ENCODE peak calls at places on chromosomes 11 and 22, in six cellular contexts. N is IMR-90, Y is tibial nerve, A is kidney, S is A549, W is uterus. V is an unnamed sample.

GRCh38 chr11:35951659-35952058 is 7.8 kb downstream of the LDLRAD3 start:
- DNase-seq in Y (no peak), S (no peak), A (no peak), N (no peak), W (peak; percentile 52), V (no peak)

GRCh38 chr11:45936655-45937054 is 14.2 kb downstream of the LARGE2 start:
- DNase-seq in W (no peak), S (no peak), Y (no peak), N (no peak), A (no peak), V (no peak)

GRCh38 chr11:68835328-68835727 is 6.4 kb downstream of the CPT1A start:
- DNase-seq in S (no peak), W (no peak), Y (no peak), A (no peak), N (no peak), V (no peak)

GRCh38 chr11:47185305-47186075 is 744 bp downstream of the PACSIN3 start:
- DNase-seq in Y (peak; percentile 24), S (no peak), N (peak; percentile 37), W (peak; percentile 70), A (peak; percentile 84), V (no peak)

GRCh38 chr11:121563003-121563402 is 110.2 kb upstream of the SORL1-AS1 start:
- DNase-seq in W (no peak), A (no peak), S (no peak), Y (no peak), N (no peak), V (no peak)

GRCh38 chr11:107844041-107844440 is 14.5 kb downstream of the SLC35F2 start:
- DNase-seq in Y (no peak), A (no peak), W (no peak), S (no peak), N (peak; percentile 52), V (no peak)

GRCh38 chr11:69356703-69357457 is 62.9 kb downstream of the MYEOV start:
- DNase-seq in S (no peak), Y (no peak), N (no peak), W (no peak), A (no peak), V (no peak)

GRCh38 chr11:69915151-69915500 is 95.9 kb upstream of the FGF3 start:
- DNase-seq in S (no peak), N (peak; percentile 62), W (no peak), A (no peak), Y (no peak), V (no peak)

GRCh38 chr11:69841859-69842698 is 22.9 kb upstream of the FGF3 start:
- DNase-seq in N (peak; percentile 13), W (no peak), S (no peak), Y (no peak), A (peak; percentile 31), V (no peak)

GRCh38 chr11:100151944-100152343 is 535.1 kb upstream of the ARHGAP42 start:
- DNase-seq in A (peak; percentile 82), N (no peak), Y (no peak), S (no peak), W (no peak), V (no peak)

GRCh38 chr11:10838083-10838482 is 19.8 kb downstream of the ZBED5 start:
- DNase-seq in N (no peak), S (no peak), A (no peak), W (no peak), Y (no peak), V (no peak)

GRCh38 chr11:118105657-118106305 is 19.0 kb upstream of the SMIM35 start:
- DNase-seq in N (no peak), S (no peak), Y (no peak), A (no peak), W (no peak), V (no peak)

GRCh38 chr11:60165538-60165937 is 17.3 kb downstream of the MS4A6A start:
- DNase-seq in N (no peak), W (no peak), Y (no peak), A (no peak), S (no peak), V (no peak)

GRCh38 chr11:8661036-8661435 is 21.4 kb downstream of the TRIM66 start:
- DNase-seq in N (no peak), A (no peak), Y (no peak), S (no peak), W (no peak), V (no peak)

DNA sequence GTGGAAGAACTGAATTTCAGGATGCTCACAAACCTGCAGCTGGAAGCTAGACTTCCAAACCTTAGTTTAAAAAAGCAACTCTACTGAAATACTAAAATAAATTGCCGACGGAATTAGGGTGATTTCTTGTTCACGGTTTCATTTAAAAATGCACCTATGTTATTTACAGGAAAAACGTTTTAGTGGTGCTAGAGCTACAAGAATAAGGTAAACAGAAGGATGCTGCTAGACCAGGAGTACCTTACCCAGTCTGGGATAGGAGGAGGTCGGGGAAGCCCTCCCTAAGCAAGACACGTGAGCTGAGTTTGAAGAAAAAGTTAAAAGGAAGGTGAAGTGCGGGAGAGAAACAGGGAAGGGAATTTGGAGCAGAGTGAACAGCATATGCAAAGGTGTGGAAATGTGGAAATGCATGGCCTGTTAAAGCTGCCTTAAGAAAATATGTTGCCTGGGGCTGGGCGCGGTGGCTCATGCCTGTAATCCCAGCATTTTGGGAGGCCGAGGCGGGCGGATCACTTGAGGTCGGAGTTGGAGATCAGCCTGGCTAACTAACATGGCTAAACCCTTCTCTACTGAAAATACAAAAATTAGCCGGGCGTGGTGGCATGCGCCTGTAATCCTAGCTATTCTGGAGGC is 1.4 kb upstream of the FTH1 start:
- DNase-seq in W (no peak), A (peak; percentile 28), S (no peak), N (no peak), Y (no peak), V (no peak)
- H3K27ac ChIP-seq in W (peak overlapping the region; percentile 100), A (peak overlapping the region; percentile 96), S (peak overlapping the region; percentile 97), N (peak overlapping the region; percentile 96), Y (peak overlapping the region; percentile 99), V (peak overlapping the region; percentile 88)

GRCh38 chr22:10780281-10780680 is 4747.7 kb upstream of the OR11H1 start:
- DNase-seq in N (no peak), W (no peak), Y (no peak), A (no peak), S (no peak), V (no peak)
- H3K9me3 ChIP-seq in N (peaks cover 35% of the 10 kb centered on the region), W (no peaks in the 10 kb centered on the region), Y (no peaks in the 10 kb centered on the region), A (peaks cover 21% of the 10 kb centered on the region), S (peaks cover 32% of the 10 kb centered on the region), V (peaks cover 65% of the 10 kb centered on the region)

GRCh38 chr11:96234866-96235441 is 108.0 kb downstream of the MAML2 start:
- DNase-seq in A (no peak), W (no peak), N (no peak), S (no peak), Y (no peak), V (no peak)
- H3K4me3 ChIP-seq in A (no peak overlapping the region), W (no peak overlapping the region), N (no peak overlapping the region), S (no peak overlapping the region), Y (no peak overlapping the region), V (no peak overlapping the region)

GRCh38 chr11:105073486-105074200 is 28.5 kb upstream of the CARD16 start:
- DNase-seq in N (peak; percentile 9), W (no peak), A (no peak), S (no peak), Y (no peak), V (no peak)

GRCh38 chr11:105070221-105070789 is 25.2 kb upstream of the CARD16 start:
- DNase-seq in A (no peak), S (no peak), Y (no peak), N (no peak), W (no peak), V (no peak)

GRCh38 chr11:105071060-105071732 is 26.1 kb upstream of the CARD16 start:
- DNase-seq in N (no peak), S (no peak), W (no peak), Y (no peak), A (no peak), V (no peak)
- H3K27ac ChIP-seq in N (no peak overlapping the region), S (no peak overlapping the region), W (no peak overlapping the region), Y (no peak overlapping the region), A (no peak overlapping the region), V (no peak overlapping the region)

GRCh38 chr11:67057410-67057757 is 737 bp downstream of the RHOD start:
- DNase-seq in Y (no peak), S (no peak), N (no peak), A (no peak), W (no peak), V (no peak)
- H3K9me3 ChIP-seq in Y (no peaks in the 10 kb centered on the region), S (no peaks in the 10 kb centered on the region), N (no peaks in the 10 kb centered on the region), A (no peaks in the 10 kb centered on the region), W (no peaks in the 10 kb centered on the region), V (no peaks in the 10 kb centered on the region)

GRCh38 chr11:128411149-128411548 is 176.2 kb downstream of the ETS1 start:
- DNase-seq in Y (no peak), N (no peak), S (no peak), A (no peak), W (no peak), V (no peak)
- H3K4me3 ChIP-seq in Y (no peak overlapping the region), N (no peak overlapping the region), S (no peak overlapping the region), A (no peak overlapping the region), W (no peak overlapping the region), V (no peak overlapping the region)

GRCh38 chr11:19808076-19808911 is 95.7 kb downstream of the NAV2 start:
- DNase-seq in W (no peak), S (no peak), N (no peak), Y (no peak), A (no peak), V (no peak)
- H3K27ac ChIP-seq in W (no peak overlapping the region), S (no peak overlapping the region), N (no peak overlapping the region), Y (no peak overlapping the region), A (no peak overlapping the region), V (no peak overlapping the region)

GRCh38 chr22:47276219-47276843 is 513.9 kb downstream of the TBC1D22A start:
- DNase-seq in W (no peak), Y (no peak), N (no peak), S (no peak), A (no peak), V (no peak)
- H3K9me3 ChIP-seq in W (no peaks in the 10 kb centered on the region), Y (no peaks in the 10 kb centered on the region), N (peaks cover 3% of the 10 kb centered on the region), S (no peaks in the 10 kb centered on the region), A (no peaks in the 10 kb centered on the region), V (no peaks in the 10 kb centered on the region)

GRCh38 chr11:65389294-65389980 is 3.0 kb downstream of the FRMD8 start:
- DNase-seq in A (peak; percentile 71), Y (no peak), W (no peak), N (no peak), S (no peak), V (no peak)
- H3K4me3 ChIP-seq in A (no peak overlapping the region), Y (peak overlapping the region; percentile 20), W (no peak overlapping the region), N (no peak overlapping the region), S (no peak overlapping the region), V (no peak overlapping the region)

DNA sequence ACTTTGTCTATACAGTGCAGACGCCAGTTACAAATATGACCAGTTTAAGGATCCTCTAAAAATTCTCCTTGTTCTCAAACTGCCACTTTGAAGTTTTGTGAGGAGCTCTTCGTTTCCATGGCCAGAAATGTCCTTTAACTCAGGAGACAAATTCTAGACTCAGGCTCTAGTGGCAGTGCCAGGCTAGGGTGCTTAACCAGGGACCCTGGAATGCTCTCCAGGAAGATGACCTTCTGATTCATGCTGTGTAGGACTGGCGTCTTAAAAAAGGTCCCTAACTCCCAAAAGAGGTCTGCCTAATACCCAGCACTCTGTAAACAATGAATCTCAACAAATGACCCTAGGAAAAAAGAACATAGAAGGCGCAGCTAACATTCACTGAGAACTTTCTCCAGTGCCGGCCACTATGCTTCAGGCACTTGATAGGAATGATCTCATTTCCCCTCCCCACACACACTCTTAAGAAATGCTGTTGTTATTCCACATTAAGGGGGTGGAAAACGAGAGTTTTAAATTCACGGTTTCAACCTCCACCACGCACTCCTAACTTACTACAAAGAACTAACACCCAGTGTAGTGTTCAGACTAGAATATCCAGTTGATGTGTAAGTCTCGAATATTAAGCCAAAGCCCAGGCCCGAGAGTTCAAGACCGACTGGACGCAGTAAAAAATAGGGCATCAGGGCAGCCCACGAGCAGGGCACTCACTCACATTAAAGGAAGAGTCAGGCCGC is 763 bp downstream of the NXF1 start:
- DNase-seq in S (no peak), N (peak; percentile 55), A (peak; percentile 1), Y (peak; percentile 25), W (no peak), V (no peak)
- H3K27ac ChIP-seq in S (peak overlapping the region; percentile 87), N (peak overlapping the region; percentile 71), A (peak overlapping the region; percentile 82), Y (peak overlapping the region; percentile 95), W (peak overlapping the region; percentile 77), V (peak overlapping the region; percentile 81)

V was measured in AG04450.